ENCODE peak calls at places on chromosomes 1 and 21, in eight cellular contexts. S is WERI-Rb-1, V is progenitor cell of endocrine pancreas, Y is amniotic stem cell, R is anterior cingulate cortex, M is AG04450, N is NB4, Q is CMK. J is an unnamed sample.

GRCh38 chr1:154186177-154186576 is 5.7 kb downstream of the TPM3 start:
- DNase-seq in N (peak), S (peak), Y (no peak), R (no peak), Q (peak), M (no peak), V (peak), J (peak)

GRCh38 chr1:217274416-217274815 is 356.5 kb downstream of the GPATCH2 start:
- DNase-seq in M (no peak), S (no peak), V (no peak), Y (no peak), N (no peak), R (no peak), Q (no peak), J (no peak)

GRCh38 chr1:61539720-61540462 is 185.1 kb downstream of the TM2D1 start:
- DNase-seq in Y (no peak), M (no peak), V (no peak), S (no peak), R (no peak), N (no peak), Q (no peak), J (no peak)

GRCh38 chr1:53061859-53062714 is at the start of gene PODN:
- DNase-seq in N (no peak), V (no peak), Q (no peak), S (no peak), M (no peak), R (no peak), Y (no peak), J (no peak)

GRCh38 chr1:59178339-59178744 is 118.6 kb upstream of the FGGY start:
- DNase-seq in N (no peak), R (no peak), V (no peak), Y (no peak), M (peak), S (no peak), Q (no peak), J (no peak)

GRCh38 chr21:44306926-44307687 is 7.3 kb downstream of the PFKL start:
- DNase-seq in S (no peak), Q (no peak), R (no peak), M (no peak), N (no peak), V (no peak), Y (no peak), J (no peak)

GRCh38 chr1:173148538-173148937 is 58.6 kb downstream of the TNFSF4 start:
- DNase-seq in S (no peak), Q (no peak), M (no peak), R (no peak), Y (no peak), V (no peak), N (no peak), J (no peak)

GRCh38 chr1:64059556-64059955 is 143.9 kb upstream of the UBE2U start:
- DNase-seq in R (no peak), N (no peak), Y (no peak), M (no peak), S (no peak), V (no peak), Q (no peak), J (no peak)

GRCh38 chr1:168942165-168942564 is 164.3 kb upstream of the ATP1B1 start:
- DNase-seq in M (no peak), Y (no peak), S (no peak), N (no peak), Q (no peak), R (no peak), V (no peak), J (no peak)

GRCh38 chr1:212512731-212513559 is 80.2 kb downstream of the NENF start:
- DNase-seq in S (peak), M (no peak), N (no peak), R (no peak), Y (no peak), V (no peak), Q (no peak), J (peak)

GRCh38 chr21:43597052-43597451 is 62.2 kb downstream of the HSF2BP start:
- DNase-seq in Q (no peak), N (no peak), M (no peak), S (no peak), V (no peak), Y (no peak), R (no peak), J (peak)

GRCh38 chr1:54135436-54136120 is 17.2 kb downstream of the CDCP2 start:
- DNase-seq in V (no peak), S (no peak), Q (no peak), N (no peak), Y (no peak), R (no peak), M (no peak), J (peak)

GRCh38 chr21:44092201-44092600 is 15.0 kb upstream of the PWP2 start:
- DNase-seq in S (no peak), M (no peak), Q (no peak), R (no peak), V (no peak), N (no peak), Y (no peak), J (no peak)

GRCh38 chr1:150473659-150474058 is 13.6 kb upstream of the TARS2 start:
- DNase-seq in V (no peak), M (no peak), Y (no peak), Q (no peak), R (no peak), S (no peak), N (no peak), J (no peak)

GRCh38 chr1:29497395-29498125 is 261.2 kb downstream of the PTPRU start:
- DNase-seq in Y (no peak), N (no peak), S (no peak), Q (no peak), V (no peak), M (no peak), R (no peak), J (no peak)

GRCh38 chr1:210264521-210265380 is 32.2 kb downstream of the SERTAD4 start:
- DNase-seq in Y (no peak), R (no peak), N (no peak), Q (no peak), M (no peak), V (no peak), S (no peak), J (peak)

GRCh38 chr1:202154766-202155477 is 5.5 kb downstream of the PTPN7 start:
- DNase-seq in R (no peak), S (peak), V (peak), N (peak), Y (peak), Q (no peak), M (peak), J (no peak)

GRCh38 chr1:14756617-14757259 is 158.3 kb downstream of the KAZN start:
- DNase-seq in N (no peak), R (no peak), Y (no peak), V (no peak), S (no peak), Q (no peak), M (no peak), J (no peak)

J was measured in A172.